ENCODE peak calls at places on chromosomes 3 and 15, in six cellular contexts. One of them, this sample, is unnamed. For H3K4me1, the result is how much of the 10 kb centered on the place peaks cover.

GRCh38 chr3:127407026-127407939 is 119.4 kb upstream of the PRR20G start:
- DNase-seq in spleen: peak
- DNase-seq in cardiac muscle cell: no peak
- DNase-seq in right cardiac atrium: no peak
- DNase-seq in adrenal gland: no peak
- DNase-seq in K562: no peak
- DNase-seq in this sample: no peak

GRCh38 chr15:68821898-68822380 is 1.2 kb upstream of the ANP32A start:
- DNase-seq in spleen: no peak
- DNase-seq in cardiac muscle cell: no peak
- DNase-seq in right cardiac atrium: no peak
- DNase-seq in adrenal gland: no peak
- DNase-seq in K562: no peak
- DNase-seq in this sample: no peak

GRCh38 chr3:41369838-41370237 is 170.5 kb downstream of the CTNNB1 start:
- DNase-seq in spleen: no peak
- DNase-seq in cardiac muscle cell: no peak
- DNase-seq in right cardiac atrium: no peak
- DNase-seq in adrenal gland: no peak
- DNase-seq in K562: no peak
- DNase-seq in this sample: no peak

GRCh38 chr3:134694946-134695543 is 44.2 kb upstream of the KY start:
- DNase-seq in spleen: no peak
- DNase-seq in cardiac muscle cell: no peak
- DNase-seq in right cardiac atrium: no peak
- DNase-seq in adrenal gland: no peak
- DNase-seq in K562: no peak
- DNase-seq in this sample: no peak

GRCh38 chr3:188788621-188789081 is 383.1 kb upstream of the TPRG1 start:
- DNase-seq in spleen: no peak
- DNase-seq in cardiac muscle cell: peak
- DNase-seq in right cardiac atrium: no peak
- DNase-seq in adrenal gland: no peak
- DNase-seq in K562: no peak
- DNase-seq in this sample: peak

GRCh38 chr3:4570840-4571621 is 77.9 kb downstream of the ITPR1 start:
- DNase-seq in spleen: no peak
- DNase-seq in cardiac muscle cell: no peak
- DNase-seq in right cardiac atrium: no peak
- DNase-seq in adrenal gland: peak
- DNase-seq in K562: no peak
- DNase-seq in this sample: no peak

GRCh38 chr3:15023719-15024118 is 41.4 kb downstream of the MRPS25 start:
- DNase-seq in spleen: no peak
- DNase-seq in cardiac muscle cell: no peak
- DNase-seq in right cardiac atrium: no peak
- DNase-seq in adrenal gland: no peak
- DNase-seq in K562: no peak
- DNase-seq in this sample: no peak

GRCh38 chr15:60614862-60615771 is 136.2 kb upstream of the ICE2 start:
- DNase-seq in spleen: no peak
- DNase-seq in cardiac muscle cell: no peak
- DNase-seq in right cardiac atrium: no peak
- DNase-seq in adrenal gland: no peak
- DNase-seq in K562: peak
- DNase-seq in this sample: no peak

GRCh38 chr3:122992628-122993570 is 34.7 kb downstream of the SEMA5B start:
- DNase-seq in spleen: no peak
- DNase-seq in cardiac muscle cell: no peak
- DNase-seq in right cardiac atrium: peak
- DNase-seq in adrenal gland: no peak
- DNase-seq in K562: no peak
- DNase-seq in this sample: no peak

GRCh38 chr3:3170998-3171397 is 8.5 kb downstream of the CRBN start:
- DNase-seq in spleen: no peak
- DNase-seq in cardiac muscle cell: peak
- DNase-seq in right cardiac atrium: no peak
- DNase-seq in adrenal gland: no peak
- DNase-seq in K562: peak
- DNase-seq in this sample: no peak

GRCh38 chr3:27507515-27508266 is 23.5 kb upstream of the SLC4A7 start:
- DNase-seq in spleen: no peak
- DNase-seq in cardiac muscle cell: peak
- DNase-seq in right cardiac atrium: no peak
- DNase-seq in adrenal gland: peak
- DNase-seq in K562: no peak
- DNase-seq in this sample: no peak

GRCh38 chr3:9500108-9501050 is 53.2 kb downstream of the LHFPL4 start:
- DNase-seq in spleen: peak
- DNase-seq in cardiac muscle cell: peak
- DNase-seq in right cardiac atrium: peak
- DNase-seq in adrenal gland: peak
- DNase-seq in K562: peak
- DNase-seq in this sample: peak

GRCh38 chr3:41404601-41405000 is 205.3 kb downstream of the CTNNB1 start:
- DNase-seq in spleen: no peak
- DNase-seq in cardiac muscle cell: no peak
- DNase-seq in right cardiac atrium: no peak
- DNase-seq in adrenal gland: no peak
- DNase-seq in K562: no peak
- DNase-seq in this sample: no peak

GRCh38 chr3:85846940-85847339 is 888.2 kb downstream of the CADM2 start:
- DNase-seq in spleen: no peak
- DNase-seq in cardiac muscle cell: no peak
- DNase-seq in right cardiac atrium: no peak
- DNase-seq in adrenal gland: no peak
- DNase-seq in K562: no peak
- DNase-seq in this sample: no peak

GRCh38 chr15:68485721-68486360 is 53.9 kb upstream of the ITGA11 start:
- DNase-seq in spleen: no peak
- DNase-seq in cardiac muscle cell: no peak
- DNase-seq in right cardiac atrium: no peak
- DNase-seq in adrenal gland: no peak
- DNase-seq in K562: no peak
- DNase-seq in this sample: no peak

GRCh38 chr3:195892355-195893120 is 15.8 kb downstream of the TNK2 start:
- DNase-seq in spleen: no peak
- DNase-seq in cardiac muscle cell: peak
- DNase-seq in right cardiac atrium: peak
- DNase-seq in adrenal gland: no peak
- DNase-seq in K562: peak
- DNase-seq in this sample: no peak

GRCh38 chr15:101011582-101011981 is 92.4 kb downstream of the LRRK1 start:
- DNase-seq in spleen: no peak
- DNase-seq in cardiac muscle cell: no peak
- DNase-seq in right cardiac atrium: no peak
- DNase-seq in adrenal gland: no peak
- DNase-seq in K562: no peak
- DNase-seq in this sample: peak

GRCh38 chr3:194861375-194861774 is 175.7 kb downstream of the FAM43A start:
- DNase-seq in spleen: no peak
- DNase-seq in cardiac muscle cell: no peak
- DNase-seq in right cardiac atrium: no peak
- DNase-seq in adrenal gland: no peak
- DNase-seq in K562: no peak
- DNase-seq in this sample: no peak

GRCh38 chr3:43695443-43695842 is 4.7 kb downstream of the ABHD5 start:
- DNase-seq in spleen: no peak
- DNase-seq in cardiac muscle cell: peak
- DNase-seq in right cardiac atrium: no peak
- DNase-seq in adrenal gland: no peak
- DNase-seq in K562: no peak
- DNase-seq in this sample: no peak

GRCh38 chr15:34721802-34722795 is 32.7 kb downstream of the GJD2 start:
- DNase-seq in spleen: peak
- DNase-seq in cardiac muscle cell: peak
- DNase-seq in right cardiac atrium: peak
- DNase-seq in adrenal gland: peak
- DNase-seq in K562: no peak
- DNase-seq in this sample: peak

GRCh38 chr3:31402118-31402517 is 130.6 kb upstream of the STT3B start:
- DNase-seq in spleen: no peak
- DNase-seq in cardiac muscle cell: no peak
- DNase-seq in right cardiac atrium: no peak
- DNase-seq in adrenal gland: no peak
- DNase-seq in K562: no peak
- DNase-seq in this sample: no peak

GRCh38 chr3:122502139-122502538 is 12.6 kb downstream of the KPNA1 start:
- DNase-seq in spleen: no peak
- DNase-seq in cardiac muscle cell: no peak
- DNase-seq in right cardiac atrium: no peak
- DNase-seq in adrenal gland: no peak
- DNase-seq in K562: peak
- DNase-seq in this sample: no peak

GRCh38 chr3:80696280-80696679 is 928.5 kb upstream of the ROBO1 start:
- DNase-seq in spleen: no peak
- DNase-seq in cardiac muscle cell: no peak
- DNase-seq in right cardiac atrium: no peak
- DNase-seq in adrenal gland: no peak
- DNase-seq in K562: no peak
- DNase-seq in this sample: no peak

GRCh38 chr3:128438488-128439072 is 28.1 kb downstream of the DNAJB8 start:
- DNase-seq in spleen: no peak
- DNase-seq in cardiac muscle cell: no peak
- DNase-seq in right cardiac atrium: no peak
- DNase-seq in adrenal gland: no peak
- DNase-seq in K562: peak
- DNase-seq in this sample: no peak

GRCh38 chr3:58236527-58237237 is 910 bp upstream of the ABHD6 start:
- DNase-seq in spleen: peak
- DNase-seq in cardiac muscle cell: no peak
- DNase-seq in right cardiac atrium: peak
- DNase-seq in adrenal gland: no peak
- DNase-seq in K562: no peak
- DNase-seq in this sample: no peak

GRCh38 chr3:185089751-185090150 is 63.1 kb downstream of the C3orf70 start:
- DNase-seq in spleen: no peak
- DNase-seq in cardiac muscle cell: no peak
- DNase-seq in right cardiac atrium: no peak
- DNase-seq in adrenal gland: no peak
- DNase-seq in K562: no peak
- DNase-seq in this sample: no peak

GRCh38 chr3:12966847-12967750 is 106.1 kb downstream of the IQSEC1 start:
- DNase-seq in spleen: no peak
- DNase-seq in cardiac muscle cell: peak
- DNase-seq in right cardiac atrium: peak
- DNase-seq in adrenal gland: no peak
- DNase-seq in K562: no peak
- DNase-seq in this sample: no peak

GRCh38 chr3:48679416-48680380 is 6.0 kb downstream of the NCKIPSD start:
- DNase-seq in spleen: peak
- DNase-seq in cardiac muscle cell: no peak
- DNase-seq in right cardiac atrium: no peak
- DNase-seq in adrenal gland: no peak
- DNase-seq in K562: no peak
- DNase-seq in this sample: no peak

DNA sequence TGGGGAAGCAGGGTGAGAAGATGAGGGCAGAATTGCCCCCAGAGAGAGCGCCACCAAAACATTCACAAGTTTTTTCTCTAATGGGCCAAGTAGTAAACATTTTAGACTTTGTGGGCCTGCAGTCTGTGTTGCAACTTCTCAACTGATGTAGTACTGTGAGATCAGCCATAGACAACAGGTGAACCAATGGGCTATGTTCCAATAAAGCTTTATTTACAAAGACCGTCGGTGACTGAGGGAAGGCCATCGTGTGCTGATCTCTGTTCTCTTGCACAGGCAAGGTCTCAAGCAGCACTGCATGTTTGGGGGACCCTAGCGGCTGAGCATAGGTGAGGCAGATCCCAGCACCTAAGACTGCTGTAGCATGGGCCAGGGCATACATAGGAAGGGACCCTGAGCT is 225.4 kb upstream of the ST8SIA2 start:
- DNase-seq in spleen: no peak
- DNase-seq in cardiac muscle cell: no peak
- DNase-seq in right cardiac atrium: no peak
- DNase-seq in adrenal gland: no peak
- DNase-seq in K562: no peak
- DNase-seq in this sample: no peak
- H3K4me1 ChIP-seq in spleen: under half
- H3K4me1 ChIP-seq in cardiac muscle cell: under half
- H3K4me1 ChIP-seq in right cardiac atrium: under half
- H3K4me1 ChIP-seq in adrenal gland: under half
- H3K4me1 ChIP-seq in K562: under half
- H3K4me1 ChIP-seq in this sample: under half

GRCh38 chr3:111541911-111542483 is at the start of gene CD96:
- DNase-seq in spleen: no peak
- DNase-seq in cardiac muscle cell: peak
- DNase-seq in right cardiac atrium: no peak
- DNase-seq in adrenal gland: no peak
- DNase-seq in K562: no peak
- DNase-seq in this sample: peak
- H3K4me1 ChIP-seq in spleen: under half
- H3K4me1 ChIP-seq in cardiac muscle cell: under half
- H3K4me1 ChIP-seq in right cardiac atrium: under half
- H3K4me1 ChIP-seq in adrenal gland: under half
- H3K4me1 ChIP-seq in K562: under half
- H3K4me1 ChIP-seq in this sample: under half

DNA sequence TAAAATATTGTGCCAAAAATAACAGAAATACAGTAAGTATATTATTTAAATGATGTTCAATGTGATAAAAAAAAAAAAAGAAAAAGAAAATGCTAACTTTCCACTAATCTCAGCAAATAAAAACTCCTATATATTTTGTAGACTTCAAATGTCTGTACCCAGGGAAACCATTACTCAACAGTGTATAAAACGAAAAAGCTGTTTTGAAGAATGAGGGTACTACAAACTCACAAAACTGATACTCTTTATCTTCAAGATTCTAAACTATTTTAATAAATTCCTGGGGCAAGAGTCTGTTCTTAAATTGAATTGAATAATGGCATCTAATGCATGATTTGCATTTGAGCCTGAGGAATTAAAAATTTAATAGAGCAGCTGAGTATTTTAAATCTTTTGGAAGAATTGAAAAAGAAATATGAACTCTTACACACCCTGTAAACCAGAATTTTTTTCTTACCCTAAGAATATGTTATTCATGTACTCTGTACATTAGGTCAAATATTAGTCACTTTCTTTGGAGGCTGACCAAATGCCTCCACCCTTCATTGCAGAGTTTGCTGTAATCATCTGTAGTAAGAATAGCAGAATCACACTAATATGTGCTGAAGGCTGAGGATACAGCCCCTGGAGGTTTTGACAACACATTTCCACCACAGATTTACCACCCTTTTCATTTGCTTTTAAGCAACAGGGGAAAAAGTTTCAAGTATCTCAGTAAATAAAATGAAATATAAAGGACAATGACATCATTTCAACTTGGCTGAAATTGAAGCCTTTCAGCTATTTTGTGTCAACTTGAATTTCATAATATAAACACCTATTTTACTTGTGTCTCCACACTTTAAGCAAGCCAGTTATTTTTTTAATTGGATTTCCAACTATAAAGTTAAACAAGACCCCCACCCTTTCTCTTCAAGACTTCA is 79.7 kb downstream of the FBN1 start:
- DNase-seq in spleen: no peak
- DNase-seq in cardiac muscle cell: peak
- DNase-seq in right cardiac atrium: no peak
- DNase-seq in adrenal gland: no peak
- DNase-seq in K562: no peak
- DNase-seq in this sample: peak
- H3K4me1 ChIP-seq in spleen: under half
- H3K4me1 ChIP-seq in cardiac muscle cell: under half
- H3K4me1 ChIP-seq in right cardiac atrium: under half
- H3K4me1 ChIP-seq in adrenal gland: under half
- H3K4me1 ChIP-seq in K562: under half
- H3K4me1 ChIP-seq in this sample: under half

GRCh38 chr3:98784042-98784441 is 20.9 kb downstream of the ST3GAL6 start:
- DNase-seq in spleen: no peak
- DNase-seq in cardiac muscle cell: peak
- DNase-seq in right cardiac atrium: no peak
- DNase-seq in adrenal gland: no peak
- DNase-seq in K562: no peak
- DNase-seq in this sample: no peak
- H3K4me1 ChIP-seq in spleen: under half
- H3K4me1 ChIP-seq in cardiac muscle cell: under half
- H3K4me1 ChIP-seq in right cardiac atrium: under half
- H3K4me1 ChIP-seq in adrenal gland: under half
- H3K4me1 ChIP-seq in K562: under half
- H3K4me1 ChIP-seq in this sample: under half